ENCODE peak calls at places on chromosomes 1 and 21, in seven cellular contexts. O is breast epithelium, X is HCT116, G is prostate gland, P is transverse colon, N is spleen, D is sigmoid colon. H is an unnamed sample.

GRCh38 chr1:99737016-99737415 is 29.4 kb downstream of the FRRS1 start:
- DNase-seq in O (no peak), X (peak), G (no peak), P (peak), N (no peak), D (no peak), H (no peak)

GRCh38 chr21:15003463-15004135 is 61.2 kb downstream of the NRIP1 start:
- DNase-seq in O (no peak), X (no peak), G (no peak), P (no peak), N (no peak), D (no peak), H (no peak)

GRCh38 chr1:184854456-184855180 is 100.0 kb upstream of the EDEM3 start:
- DNase-seq in O (no peak), X (no peak), G (no peak), P (no peak), N (no peak), D (no peak), H (no peak)

GRCh38 chr1:25765910-25766645 is 33.9 kb upstream of the SELENON start:
- DNase-seq in O (no peak), X (no peak), G (no peak), P (no peak), N (no peak), D (no peak), H (no peak)

GRCh38 chr1:173453982-173454381 is 23.2 kb upstream of the PRDX6 start:
- DNase-seq in O (no peak), X (no peak), G (no peak), P (no peak), N (no peak), D (no peak), H (no peak)

GRCh38 chr1:81312272-81312754 is 488.4 kb upstream of the ADGRL2 start:
- DNase-seq in O (no peak), X (no peak), G (no peak), P (no peak), N (no peak), D (no peak), H (no peak)

GRCh38 chr1:117051224-117052064 is 8.7 kb upstream of the TTF2 start:
- DNase-seq in O (peak), X (no peak), G (peak), P (peak), N (peak), D (no peak), H (no peak)

GRCh38 chr1:10251325-10252103 is 41.1 kb downstream of the KIF1B start:
- DNase-seq in O (no peak), X (no peak), G (no peak), P (no peak), N (no peak), D (no peak), H (no peak)

GRCh38 chr1:226425431-226426031 is 17.6 kb upstream of the PARP1 start:
- DNase-seq in O (no peak), X (no peak), G (no peak), P (no peak), N (no peak), D (no peak), H (no peak)

GRCh38 chr1:8560611-8561544 is 243.0 kb downstream of the SLC45A1 start:
- DNase-seq in O (no peak), X (peak), G (peak), P (no peak), N (no peak), D (no peak), H (no peak)

GRCh38 chr21:45766055-45766454 is 122.5 kb downstream of the PCBP3 start:
- DNase-seq in O (no peak), X (no peak), G (no peak), P (no peak), N (no peak), D (no peak), H (no peak)

GRCh38 chr21:33067457-33067856 is 2.5 kb upstream of the OLIG1 start:
- DNase-seq in O (no peak), X (no peak), G (no peak), P (no peak), N (no peak), D (no peak), H (no peak)

GRCh38 chr1:21234779-21235178 is 55.5 kb downstream of the ECE1 start:
- DNase-seq in O (no peak), X (no peak), G (no peak), P (no peak), N (no peak), D (no peak), H (no peak)

GRCh38 chr1:87644500-87645245 is 316.0 kb downstream of the LMO4 start:
- DNase-seq in O (no peak), X (no peak), G (no peak), P (no peak), N (no peak), D (no peak), H (no peak)

GRCh38 chr1:61951731-61952585 is 209.7 kb downstream of the PATJ start:
- DNase-seq in O (no peak), X (no peak), G (peak), P (no peak), N (no peak), D (no peak), H (no peak)

GRCh38 chr1:61953076-61953789 is 211.0 kb downstream of the PATJ start:
- DNase-seq in O (no peak), X (no peak), G (no peak), P (no peak), N (no peak), D (no peak), H (no peak)

GRCh38 chr1:61952675-61953074 is 210.4 kb downstream of the PATJ start:
- DNase-seq in O (no peak), X (no peak), G (no peak), P (no peak), N (no peak), D (no peak), H (no peak)

GRCh38 chr1:61953790-61954150 is 211.5 kb downstream of the PATJ start:
- DNase-seq in O (no peak), X (no peak), G (no peak), P (no peak), N (no peak), D (no peak), H (no peak)

GRCh38 chr1:61950418-61950817 is 208.1 kb downstream of the PATJ start:
- DNase-seq in O (no peak), X (no peak), G (no peak), P (no peak), N (no peak), D (no peak), H (no peak)
- TF ChIP-seq CTCF in O (no peak), X (peak), G (peak), P (no peak), N (no peak), D (no peak), H (no peak)

GRCh38 chr1:59285691-59286090 is 11.2 kb upstream of the FGGY start:
- DNase-seq in O (no peak), X (no peak), G (no peak), P (no peak), N (no peak), D (no peak), H (no peak)
- TF ChIP-seq POLR2AphosphoS5 in O (no peak), X (no peak), G (no peak), P (no peak), N (no peak), D (no peak), H (no peak)

GRCh38 chr1:42681771-42682483 is at the start of gene YBX1:
- DNase-seq in O (peak), X (peak), G (peak), P (peak), N (peak), D (peak), H (peak)
- TF ChIP-seq CTCF in O (no peak), X (no peak), G (peak), P (no peak), N (peak), D (no peak), H (no peak)

GRCh38 chr1:15736035-15736665 is at the start of gene SLC25A34:
- DNase-seq in O (no peak), X (no peak), G (no peak), P (peak), N (no peak), D (no peak), H (no peak)

GRCh38 chr1:15734296-15734695 is 1.8 kb upstream of the SLC25A34 start:
- DNase-seq in O (no peak), X (no peak), G (no peak), P (no peak), N (no peak), D (no peak), H (no peak)

GRCh38 chr1:15736666-15737229 is 690 bp downstream of the SLC25A34 start:
- DNase-seq in O (no peak), X (no peak), G (no peak), P (peak), N (no peak), D (no peak), H (no peak)

GRCh38 chr1:15734901-15735300 is 1.2 kb upstream of the SLC25A34 start:
- DNase-seq in O (no peak), X (no peak), G (no peak), P (no peak), N (no peak), D (no peak), H (no peak)

DNA sequence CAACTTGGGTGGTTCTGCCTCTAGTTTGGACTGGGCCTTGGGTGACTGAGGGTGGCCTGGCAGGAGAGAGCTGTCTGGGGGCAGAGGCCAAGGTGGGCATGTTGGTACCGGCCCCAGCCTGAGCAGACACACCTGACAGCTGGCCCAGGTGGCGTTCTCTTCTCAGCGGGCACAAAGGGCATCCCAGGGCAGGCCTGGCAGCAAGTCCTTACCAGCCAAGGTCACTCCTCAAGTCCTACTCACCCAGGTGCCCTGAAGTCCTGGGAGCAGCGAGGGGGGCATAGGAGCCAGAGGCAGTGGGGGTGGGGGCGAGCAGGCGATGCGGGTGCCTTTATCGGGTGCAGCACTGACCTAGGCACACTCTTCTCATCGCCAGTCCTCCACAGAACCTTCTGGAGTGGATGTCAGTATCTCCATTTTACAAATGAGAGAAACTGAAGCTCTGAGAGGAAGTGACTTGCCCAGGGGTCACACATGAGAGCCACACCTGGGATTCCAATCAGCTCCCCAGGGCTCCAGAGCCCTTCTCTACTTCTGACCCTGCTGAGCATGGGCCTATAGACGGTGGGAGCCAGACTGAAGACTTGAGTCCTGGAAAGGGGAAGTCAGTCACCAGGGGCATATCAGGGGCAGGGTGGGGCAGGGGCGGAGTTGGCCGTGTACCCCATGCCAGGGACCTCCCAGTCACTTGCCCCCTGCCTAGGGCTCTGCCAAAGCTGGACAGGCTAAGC is 589 bp upstream of the SLC25A34 start:
- DNase-seq in O (no peak), X (no peak), G (no peak), P (peak), N (no peak), D (no peak), H (no peak)
- TF ChIP-seq POLR2AphosphoS5 in O (no peak), X (no peak), G (no peak), P (no peak), N (no peak), D (no peak), H (no peak)

GRCh38 chr21:41488080-41488479 is 19.9 kb downstream of the TMPRSS2 start:
- DNase-seq in O (no peak), X (no peak), G (no peak), P (no peak), N (peak), D (no peak), H (no peak)

GRCh38 chr21:41483973-41484372 is 24.0 kb downstream of the TMPRSS2 start:
- DNase-seq in O (no peak), X (no peak), G (no peak), P (no peak), N (peak), D (no peak), H (no peak)

GRCh38 chr21:41489329-41489728 is 18.6 kb downstream of the TMPRSS2 start:
- DNase-seq in O (no peak), X (no peak), G (no peak), P (no peak), N (no peak), D (no peak), H (no peak)

GRCh38 chr21:41490330-41490729 is 17.6 kb downstream of the TMPRSS2 start:
- DNase-seq in O (no peak), X (no peak), G (no peak), P (no peak), N (no peak), D (no peak), H (no peak)

GRCh38 chr21:41487082-41487481 is 20.9 kb downstream of the TMPRSS2 start:
- DNase-seq in O (no peak), X (no peak), G (no peak), P (no peak), N (no peak), D (no peak), H (no peak)
- TF ChIP-seq CTCF in O (no peak), X (no peak), G (no peak), P (no peak), N (no peak), D (no peak), H (no peak)

GRCh38 chr1:151457911-151458882 is 1.1 kb downstream of the POGZ start:
- DNase-seq in O (peak), X (peak), G (peak), P (peak), N (peak), D (peak), H (peak)
- TF ChIP-seq POLR2AphosphoS5 in O (peak), X (peak), G (peak), P (peak), N (peak), D (peak), H (peak)

GRCh38 chr1:189220750-189221149 is 1256.9 kb downstream of the BRINP3 start:
- DNase-seq in O (no peak), X (no peak), G (no peak), P (no peak), N (no peak), D (no peak), H (no peak)
- TF ChIP-seq CTCF in O (no peak), X (peak), G (no peak), P (no peak), N (no peak), D (no peak), H (no peak)